ENCODE peak calls at places on chromosomes 1 and 21, in seven cellular contexts. I is H9, Y is neuronal stem cell, D is IMR-90, V is mesenchymal stem cell, N is H1, J is trophoblast cell. H is an unnamed sample.
A peak's percentile ranks its signal among the peaks of the same experiment; 100 is the strongest.

GRCh38 chr21:39575778-39576177 is 37.0 kb upstream of the B3GALT5 start:
- DNase-seq in I (no peak), Y (no peak), D (no peak), V (no peak), N (no peak), J (peak; percentile 53), H (peak; percentile 65)

GRCh38 chr1:61370177-61370907 is 288.0 kb downstream of the NFIA start:
- DNase-seq in I (no peak), Y (no peak), D (no peak), V (no peak), N (no peak), J (no peak), H (no peak)

GRCh38 chr1:175646439-175647209 is 96.8 kb downstream of the TNR start:
- DNase-seq in I (no peak), Y (no peak), D (no peak), V (no peak), N (no peak), J (no peak), H (no peak)

GRCh38 chr1:38559180-38559874 is 300.2 kb downstream of the RRAGC start:
- DNase-seq in I (no peak), Y (no peak), D (no peak), V (no peak), N (no peak), J (no peak), H (no peak)

GRCh38 chr1:236083650-236084385 is 18.9 kb upstream of the NID1 start:
- DNase-seq in I (no peak), Y (no peak), D (peak; percentile 53), V (peak; percentile 83), N (no peak), J (no peak), H (peak; percentile 61)

GRCh38 chr21:44291078-44291935 is 5.6 kb downstream of the AIRE start:
- DNase-seq in I (no peak), Y (no peak), D (no peak), V (no peak), N (no peak), J (no peak), H (no peak)

GRCh38 chr1:31715097-31715872 is 11.5 kb upstream of the COL16A1 start:
- DNase-seq in I (peak; percentile 100), Y (peak; percentile 82), D (peak; percentile 81), V (peak; percentile 95), N (peak; percentile 95), J (peak; percentile 86), H (peak; percentile 99)

GRCh38 chr1:44409741-44410140 is 4.7 kb downstream of the RNF220 start:
- DNase-seq in I (no peak), Y (no peak), D (no peak), V (no peak), N (no peak), J (no peak), H (no peak)

GRCh38 chr1:218886472-218886871 is 287.2 kb upstream of the LYPLAL1 start:
- DNase-seq in I (no peak), Y (no peak), D (peak; percentile 47), V (no peak), N (no peak), J (no peak), H (no peak)

GRCh38 chr1:208243851-208244583 is at the start of gene PLXNA2:
- DNase-seq in I (peak; percentile 91), Y (peak; percentile 79), D (peak; percentile 52), V (peak; percentile 75), N (peak; percentile 82), J (peak; percentile 60), H (peak; percentile 92)

GRCh38 chr1:109503935-109504334 is 5.6 kb downstream of the AMIGO1 start:
- DNase-seq in I (no peak), Y (no peak), D (no peak), V (no peak), N (no peak), J (no peak), H (no peak)

GRCh38 chr21:42330380-42331336 is 15.4 kb upstream of the TFF3 start:
- DNase-seq in I (no peak), Y (no peak), D (no peak), V (no peak), N (peak; percentile 24), J (no peak), H (no peak)

GRCh38 chr1:5891736-5892135 is 100.5 kb downstream of the NPHP4 start:
- DNase-seq in I (no peak), Y (no peak), D (peak; percentile 25), V (no peak), N (no peak), J (no peak), H (no peak)

GRCh38 chr1:41239988-41240610 is 2.0 kb downstream of the SCMH1 start:
- DNase-seq in I (no peak), Y (no peak), D (peak; percentile 62), V (peak; percentile 75), N (no peak), J (peak; percentile 84), H (peak; percentile 28)
- H3K23ac ChIP-seq in I (no peak overlapping the region), Y (no peak overlapping the region), D (no peak overlapping the region), V (no peak overlapping the region), N (no peak overlapping the region), J (no peak overlapping the region), H (no peak overlapping the region)

GRCh38 chr1:239558992-239559391 is 172.6 kb downstream of the CHRM3 start:
- DNase-seq in I (no peak), Y (no peak), D (no peak), V (no peak), N (no peak), J (no peak), H (no peak)
- H3K4me2 ChIP-seq in I (no peak overlapping the region), Y (no peak overlapping the region), D (no peak overlapping the region), V (no peak overlapping the region), N (no peak overlapping the region), J (no peak overlapping the region), H (no peak overlapping the region)

DNA sequence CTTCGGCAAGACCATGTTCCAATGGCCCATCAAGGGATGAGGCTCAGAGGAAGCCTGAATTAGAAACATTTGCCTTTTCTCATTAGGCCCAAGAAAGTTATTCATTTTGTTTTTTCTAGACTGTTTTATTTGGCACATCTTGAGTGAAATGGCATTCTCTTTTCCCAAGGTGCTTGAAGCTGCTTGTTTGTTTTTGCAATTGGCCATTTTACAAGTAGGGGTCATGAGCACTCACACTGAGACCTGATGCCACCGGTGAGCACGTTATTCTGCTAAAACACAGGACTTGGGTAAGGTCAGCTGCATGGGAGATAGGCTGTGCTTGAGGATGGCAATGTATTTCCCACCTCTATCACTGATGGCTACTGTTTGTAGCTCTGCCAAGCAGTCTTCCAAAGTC is 128.1 kb downstream of the TBX15 start:
- DNase-seq in I (no peak), Y (no peak), D (no peak), V (no peak), N (no peak), J (no peak), H (no peak)
- H3K23ac ChIP-seq in I (no peak overlapping the region), Y (no peak overlapping the region), D (no peak overlapping the region), V (no peak overlapping the region), N (no peak overlapping the region), J (peak overlapping the region; percentile 63), H (no peak overlapping the region)

GRCh38 chr1:244447552-244447951 is 4.2 kb downstream of the ADSS2 start:
- DNase-seq in I (no peak), Y (no peak), D (no peak), V (no peak), N (no peak), J (no peak), H (no peak)
- H3K4me2 ChIP-seq in I (no peak overlapping the region), Y (no peak overlapping the region), D (no peak overlapping the region), V (no peak overlapping the region), N (peak overlapping the region; percentile 0), J (no peak overlapping the region), H (no peak overlapping the region)

DNA sequence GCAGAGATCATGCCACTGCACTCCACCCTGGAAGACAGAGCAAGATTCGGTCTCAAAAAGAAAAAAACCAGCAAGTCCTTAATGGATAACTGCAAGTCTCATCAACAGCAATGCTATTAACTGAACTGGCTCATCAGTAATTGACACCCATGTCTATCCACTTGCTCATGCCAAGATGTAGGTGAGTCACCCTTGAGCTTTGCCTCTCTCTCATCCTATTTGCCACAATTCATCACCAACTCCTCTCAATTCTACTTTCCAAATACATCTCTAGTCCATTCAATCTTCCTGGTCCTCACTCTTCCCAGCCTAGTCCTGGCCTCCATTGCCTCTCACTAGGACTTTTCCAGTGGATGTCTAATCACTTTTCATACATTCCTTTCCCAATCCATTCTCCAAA is 103.7 kb upstream of the PRMT6 start:
- DNase-seq in I (no peak), Y (no peak), D (peak; percentile 3), V (no peak), N (no peak), J (no peak), H (no peak)
- H3K23ac ChIP-seq in I (no peak overlapping the region), Y (no peak overlapping the region), D (no peak overlapping the region), V (no peak overlapping the region), N (no peak overlapping the region), J (no peak overlapping the region), H (no peak overlapping the region)

GRCh38 chr1:8070381-8070811 is 44.3 kb upstream of the ERRFI1 start:
- DNase-seq in I (no peak), Y (no peak), D (no peak), V (peak; percentile 48), N (no peak), J (peak; percentile 99), H (peak; percentile 62)
- H3K4me2 ChIP-seq in I (no peak overlapping the region), Y (no peak overlapping the region), D (no peak overlapping the region), V (no peak overlapping the region), N (peak overlapping the region; percentile 19), J (peak overlapping the region; percentile 60), H (no peak overlapping the region)

GRCh38 chr1:71979947-71980346 is 302.4 kb downstream of the NEGR1 start:
- DNase-seq in I (no peak), Y (no peak), D (no peak), V (no peak), N (no peak), J (no peak), H (no peak)

GRCh38 chr1:71986181-71986580 is 296.2 kb downstream of the NEGR1 start:
- DNase-seq in I (no peak), Y (no peak), D (peak; percentile 2), V (no peak), N (no peak), J (no peak), H (no peak)

DNA sequence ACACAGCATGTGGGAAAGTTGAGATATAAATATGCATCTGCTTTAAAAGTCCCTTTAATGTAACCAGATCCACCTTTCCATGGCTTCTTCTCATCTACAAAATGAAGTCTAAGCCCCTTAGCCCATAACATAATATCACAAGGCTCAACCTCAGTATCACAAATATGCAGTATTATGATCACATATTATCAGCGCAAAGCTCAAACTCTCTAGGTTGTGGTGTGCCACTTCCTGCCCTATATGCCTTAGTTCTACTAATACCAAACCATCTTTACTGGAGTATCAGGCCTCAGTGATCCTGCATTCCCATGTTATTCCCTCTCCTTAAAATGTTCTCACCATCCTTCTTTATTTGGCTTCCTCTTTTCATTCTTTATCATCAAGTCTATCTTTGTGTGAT is 301.8 kb downstream of the NEGR1 start:
- DNase-seq in I (no peak), Y (no peak), D (no peak), V (no peak), N (no peak), J (no peak), H (no peak)
- H3K23ac ChIP-seq in I (no peak overlapping the region), Y (no peak overlapping the region), D (no peak overlapping the region), V (no peak overlapping the region), N (no peak overlapping the region), J (no peak overlapping the region), H (no peak overlapping the region)

H was measured in mesendoderm.